ENCODE peak calls at places on chromosomes 7 and 10, in seven cellular contexts. One of them, this sample, is unnamed.

GRCh38 chr10:71975891-71976725 is 11.9 kb downstream of the CHST3 start:
- DNase-seq in transverse colon: peak
- DNase-seq in tibial nerve: peak
- DNase-seq in sigmoid colon: peak
- DNase-seq in stomach: peak
- DNase-seq in H1: no peak
- DNase-seq in esophagus muscularis mucosa: no peak
- DNase-seq in this sample: no peak

GRCh38 chr10:14838582-14839304 is 637 bp downstream of the HSPA14 start:
- DNase-seq in transverse colon: peak
- DNase-seq in tibial nerve: no peak
- DNase-seq in sigmoid colon: peak
- DNase-seq in stomach: peak
- DNase-seq in H1: peak
- DNase-seq in esophagus muscularis mucosa: peak
- DNase-seq in this sample: peak

GRCh38 chr7:98211676-98212531 is 665 bp downstream of the BHLHA15 start:
- DNase-seq in transverse colon: peak
- DNase-seq in tibial nerve: no peak
- DNase-seq in sigmoid colon: peak
- DNase-seq in stomach: no peak
- DNase-seq in H1: peak
- DNase-seq in esophagus muscularis mucosa: no peak
- DNase-seq in this sample: peak

GRCh38 chr10:48627984-48628609 is 23.2 kb upstream of the ARHGAP22 start:
- DNase-seq in transverse colon: no peak
- DNase-seq in tibial nerve: no peak
- DNase-seq in sigmoid colon: no peak
- DNase-seq in stomach: no peak
- DNase-seq in H1: no peak
- DNase-seq in esophagus muscularis mucosa: peak
- DNase-seq in this sample: no peak

GRCh38 chr10:59812541-59813122 is 59.4 kb upstream of the MRLN start:
- DNase-seq in transverse colon: no peak
- DNase-seq in tibial nerve: no peak
- DNase-seq in sigmoid colon: no peak
- DNase-seq in stomach: no peak
- DNase-seq in H1: no peak
- DNase-seq in esophagus muscularis mucosa: no peak
- DNase-seq in this sample: no peak

GRCh38 chr10:46288601-46289206 is 1.9 kb downstream of the ANTXRL start:
- DNase-seq in transverse colon: no peak
- DNase-seq in tibial nerve: no peak
- DNase-seq in sigmoid colon: no peak
- DNase-seq in stomach: no peak
- DNase-seq in H1: no peak
- DNase-seq in esophagus muscularis mucosa: no peak
- DNase-seq in this sample: no peak

GRCh38 chr7:107846324-107846723 is 43.3 kb upstream of the SLC26A3 start:
- DNase-seq in transverse colon: no peak
- DNase-seq in tibial nerve: no peak
- DNase-seq in sigmoid colon: no peak
- DNase-seq in stomach: no peak
- DNase-seq in H1: no peak
- DNase-seq in esophagus muscularis mucosa: no peak
- DNase-seq in this sample: no peak

GRCh38 chr10:120824864-120825263 is 26.3 kb upstream of the WDR11 start:
- DNase-seq in transverse colon: peak
- DNase-seq in tibial nerve: no peak
- DNase-seq in sigmoid colon: no peak
- DNase-seq in stomach: no peak
- DNase-seq in H1: peak
- DNase-seq in esophagus muscularis mucosa: no peak
- DNase-seq in this sample: no peak

GRCh38 chr10:77925795-77926565 is 575 bp downstream of the DLG5 start:
- DNase-seq in transverse colon: peak
- DNase-seq in tibial nerve: peak
- DNase-seq in sigmoid colon: peak
- DNase-seq in stomach: peak
- DNase-seq in H1: peak
- DNase-seq in esophagus muscularis mucosa: no peak
- DNase-seq in this sample: no peak

GRCh38 chr10:77524300-77524711 is 113.3 kb downstream of the KCNMA1 start:
- DNase-seq in transverse colon: no peak
- DNase-seq in tibial nerve: no peak
- DNase-seq in sigmoid colon: no peak
- DNase-seq in stomach: no peak
- DNase-seq in H1: no peak
- DNase-seq in esophagus muscularis mucosa: no peak
- DNase-seq in this sample: no peak

GRCh38 chr7:92306153-92306552 is 60.4 kb downstream of the ANKIB1 start:
- DNase-seq in transverse colon: no peak
- DNase-seq in tibial nerve: no peak
- DNase-seq in sigmoid colon: no peak
- DNase-seq in stomach: no peak
- DNase-seq in H1: no peak
- DNase-seq in esophagus muscularis mucosa: no peak
- DNase-seq in this sample: no peak

GRCh38 chr10:120601999-120602398 is 145.0 kb downstream of the PLPP4 start:
- DNase-seq in transverse colon: no peak
- DNase-seq in tibial nerve: no peak
- DNase-seq in sigmoid colon: no peak
- DNase-seq in stomach: no peak
- DNase-seq in H1: no peak
- DNase-seq in esophagus muscularis mucosa: no peak
- DNase-seq in this sample: no peak

GRCh38 chr7:124041439-124041838 is 8.6 kb upstream of the TMEM229A start:
- DNase-seq in transverse colon: no peak
- DNase-seq in tibial nerve: no peak
- DNase-seq in sigmoid colon: no peak
- DNase-seq in stomach: no peak
- DNase-seq in H1: no peak
- DNase-seq in esophagus muscularis mucosa: no peak
- DNase-seq in this sample: no peak

GRCh38 chr10:106320078-106320477 is 844.4 kb downstream of the SORCS1 start:
- DNase-seq in transverse colon: no peak
- DNase-seq in tibial nerve: no peak
- DNase-seq in sigmoid colon: no peak
- DNase-seq in stomach: no peak
- DNase-seq in H1: no peak
- DNase-seq in esophagus muscularis mucosa: no peak
- DNase-seq in this sample: no peak

GRCh38 chr7:40211291-40212003 is 76.6 kb downstream of the SUGCT start:
- DNase-seq in transverse colon: no peak
- DNase-seq in tibial nerve: no peak
- DNase-seq in sigmoid colon: no peak
- DNase-seq in stomach: no peak
- DNase-seq in H1: no peak
- DNase-seq in esophagus muscularis mucosa: no peak
- DNase-seq in this sample: no peak

GRCh38 chr7:135966341-135967043 is 10.7 kb downstream of the MTPN start:
- DNase-seq in transverse colon: no peak
- DNase-seq in tibial nerve: no peak
- DNase-seq in sigmoid colon: no peak
- DNase-seq in stomach: no peak
- DNase-seq in H1: no peak
- DNase-seq in esophagus muscularis mucosa: no peak
- DNase-seq in this sample: no peak

GRCh38 chr7:135964254-135964653 is 12.9 kb downstream of the MTPN start:
- DNase-seq in transverse colon: no peak
- DNase-seq in tibial nerve: no peak
- DNase-seq in sigmoid colon: no peak
- DNase-seq in stomach: no peak
- DNase-seq in H1: no peak
- DNase-seq in esophagus muscularis mucosa: no peak
- DNase-seq in this sample: no peak

GRCh38 chr7:135965602-135966001 is 11.6 kb downstream of the MTPN start:
- DNase-seq in transverse colon: no peak
- DNase-seq in tibial nerve: no peak
- DNase-seq in sigmoid colon: no peak
- DNase-seq in stomach: no peak
- DNase-seq in H1: no peak
- DNase-seq in esophagus muscularis mucosa: no peak
- DNase-seq in this sample: no peak

GRCh38 chr7:135962802-135963201 is 14.4 kb downstream of the MTPN start:
- DNase-seq in transverse colon: no peak
- DNase-seq in tibial nerve: no peak
- DNase-seq in sigmoid colon: no peak
- DNase-seq in stomach: no peak
- DNase-seq in H1: no peak
- DNase-seq in esophagus muscularis mucosa: no peak
- DNase-seq in this sample: no peak

DNA sequence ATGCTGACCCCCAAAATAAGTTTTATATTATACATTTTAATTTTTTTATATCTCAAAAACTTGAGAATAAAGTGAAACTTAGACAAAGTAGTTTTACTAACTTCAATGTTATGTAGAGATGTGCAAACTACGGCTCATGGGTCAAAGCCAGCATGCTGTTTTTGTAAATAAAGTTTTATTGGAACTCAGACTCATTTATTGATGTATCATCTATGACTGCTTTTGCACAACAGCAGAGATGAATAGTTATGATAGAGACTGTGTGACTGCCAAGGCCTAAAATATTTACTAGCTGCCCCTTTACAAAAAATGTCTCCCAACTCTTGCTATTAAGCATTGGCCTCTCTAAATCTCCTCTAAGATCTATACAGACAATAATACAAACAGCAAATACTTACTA is 12.4 kb downstream of the MTPN start:
- DNase-seq in transverse colon: no peak
- DNase-seq in tibial nerve: no peak
- DNase-seq in sigmoid colon: no peak
- DNase-seq in stomach: no peak
- DNase-seq in H1: no peak
- DNase-seq in esophagus muscularis mucosa: no peak
- DNase-seq in this sample: no peak
- H3K4me3 ChIP-seq in transverse colon: no peak
- H3K4me3 ChIP-seq in tibial nerve: no peak
- H3K4me3 ChIP-seq in sigmoid colon: no peak
- H3K4me3 ChIP-seq in stomach: no peak
- H3K4me3 ChIP-seq in H1: no peak
- H3K4me3 ChIP-seq in esophagus muscularis mucosa: no peak
- H3K4me3 ChIP-seq in this sample: no peak

GRCh38 chr10:97412891-97413304 is 11.8 kb upstream of the RRP12 start:
- DNase-seq in transverse colon: no peak
- DNase-seq in tibial nerve: no peak
- DNase-seq in sigmoid colon: no peak
- DNase-seq in stomach: no peak
- DNase-seq in H1: no peak
- DNase-seq in esophagus muscularis mucosa: no peak
- DNase-seq in this sample: no peak
- TF ChIP-seq POLR2A in transverse colon: no peak
- TF ChIP-seq POLR2A in tibial nerve: no peak
- TF ChIP-seq POLR2A in sigmoid colon: no peak
- TF ChIP-seq POLR2A in stomach: no peak
- TF ChIP-seq POLR2A in H1: no peak
- TF ChIP-seq POLR2A in esophagus muscularis mucosa: no peak
- TF ChIP-seq POLR2A in this sample: no peak

DNA sequence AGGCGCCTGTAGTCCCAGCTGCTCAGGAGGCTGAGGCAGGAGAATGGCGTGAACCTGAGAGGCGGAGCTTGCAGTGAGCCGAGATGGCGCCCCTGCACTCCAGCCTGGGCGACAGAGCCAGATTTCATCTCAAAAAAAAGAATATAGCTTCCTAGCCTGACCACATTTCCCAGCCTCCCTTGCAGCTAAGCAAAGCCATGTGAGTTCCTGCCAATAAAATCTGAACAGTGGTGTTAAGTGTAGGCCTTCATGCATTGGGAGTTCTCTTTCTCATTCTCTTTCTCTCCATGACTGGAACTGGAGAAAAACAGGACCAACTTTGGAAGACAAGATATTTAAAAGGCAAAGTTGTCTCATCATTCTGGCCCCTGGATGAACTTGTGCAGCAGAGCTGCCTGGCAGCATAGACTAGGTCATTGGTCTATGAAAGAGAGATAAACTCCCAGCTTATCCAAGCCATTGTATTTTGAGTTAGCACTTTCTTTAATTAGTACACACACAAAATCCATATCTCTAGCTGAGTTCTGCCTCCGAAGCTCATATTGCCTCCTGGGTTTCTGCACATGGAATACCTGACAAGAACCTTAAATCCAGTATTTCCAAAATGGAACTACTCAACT is 60.8 kb downstream of the TSPAN12 start:
- DNase-seq in transverse colon: no peak
- DNase-seq in tibial nerve: no peak
- DNase-seq in sigmoid colon: no peak
- DNase-seq in stomach: no peak
- DNase-seq in H1: no peak
- DNase-seq in esophagus muscularis mucosa: no peak
- DNase-seq in this sample: no peak
- H3K4me3 ChIP-seq in transverse colon: no peak
- H3K4me3 ChIP-seq in tibial nerve: no peak
- H3K4me3 ChIP-seq in sigmoid colon: no peak
- H3K4me3 ChIP-seq in stomach: no peak
- H3K4me3 ChIP-seq in H1: no peak
- H3K4me3 ChIP-seq in esophagus muscularis mucosa: no peak
- H3K4me3 ChIP-seq in this sample: no peak

DNA sequence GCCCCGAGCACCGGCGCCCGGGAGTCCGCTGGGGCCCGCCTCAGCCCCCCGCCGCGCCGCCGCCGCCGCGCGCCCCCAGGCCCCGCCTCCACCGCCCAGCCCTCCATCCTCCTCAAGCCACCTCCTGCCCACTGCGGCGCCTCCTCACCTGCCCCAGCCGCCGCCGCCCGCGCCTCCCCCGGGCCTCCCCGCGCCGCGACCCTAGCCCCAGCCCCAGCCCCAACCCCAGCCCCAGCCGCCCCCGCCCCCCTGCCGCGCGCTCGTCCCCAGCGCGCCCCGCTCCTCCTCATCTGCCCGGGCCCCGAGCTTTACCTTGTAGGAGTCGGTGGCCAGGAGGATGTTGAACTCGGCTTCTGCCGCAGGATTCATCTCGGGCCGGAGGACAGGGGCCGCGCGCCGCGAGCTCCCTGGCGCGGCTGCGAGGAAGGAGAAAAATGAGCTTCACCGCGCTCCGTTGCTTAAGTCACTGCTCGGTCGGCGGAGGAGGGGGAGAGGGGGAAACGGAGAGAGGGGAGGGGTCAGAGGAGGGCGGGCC is at the start of gene NAMPT:
- DNase-seq in transverse colon: peak
- DNase-seq in tibial nerve: peak
- DNase-seq in sigmoid colon: peak
- DNase-seq in stomach: peak
- DNase-seq in H1: peak
- DNase-seq in esophagus muscularis mucosa: no peak
- DNase-seq in this sample: peak
- TF ChIP-seq POLR2A in transverse colon: peak
- TF ChIP-seq POLR2A in tibial nerve: peak
- TF ChIP-seq POLR2A in sigmoid colon: peak
- TF ChIP-seq POLR2A in stomach: no peak
- TF ChIP-seq POLR2A in H1: peak
- TF ChIP-seq POLR2A in esophagus muscularis mucosa: peak
- TF ChIP-seq POLR2A in this sample: peak

GRCh38 chr7:20581956-20582355 is 33.5 kb upstream of the ABCB5 start:
- DNase-seq in transverse colon: no peak
- DNase-seq in tibial nerve: no peak
- DNase-seq in sigmoid colon: no peak
- DNase-seq in stomach: no peak
- DNase-seq in H1: no peak
- DNase-seq in esophagus muscularis mucosa: no peak
- DNase-seq in this sample: no peak
- H3K4me3 ChIP-seq in transverse colon: no peak
- H3K4me3 ChIP-seq in tibial nerve: no peak
- H3K4me3 ChIP-seq in sigmoid colon: no peak
- H3K4me3 ChIP-seq in stomach: no peak
- H3K4me3 ChIP-seq in H1: no peak
- H3K4me3 ChIP-seq in esophagus muscularis mucosa: no peak
- H3K4me3 ChIP-seq in this sample: no peak

GRCh38 chr7:73734619-73735525 is 3.7 kb downstream of the ABHD11 start:
- DNase-seq in transverse colon: peak
- DNase-seq in tibial nerve: peak
- DNase-seq in sigmoid colon: peak
- DNase-seq in stomach: peak
- DNase-seq in H1: peak
- DNase-seq in esophagus muscularis mucosa: no peak
- DNase-seq in this sample: no peak
- TF ChIP-seq POLR2A in transverse colon: peak
- TF ChIP-seq POLR2A in tibial nerve: no peak
- TF ChIP-seq POLR2A in sigmoid colon: no peak
- TF ChIP-seq POLR2A in stomach: no peak
- TF ChIP-seq POLR2A in H1: no peak
- TF ChIP-seq POLR2A in esophagus muscularis mucosa: no peak
- TF ChIP-seq POLR2A in this sample: no peak

This sample was measured in lower leg skin.